ENCODE peak calls at places on chromosome 11, in ten cellular contexts. O is heart right ventricle; P is GM20000; X is activated naive CD8-positive, alpha-beta T cell treated with anti-CD3 and anti-CD28 coated beads, Interleukin-2, amount 50 U/mL, for 24 hours; T is upper lobe of right lung; K is mammary epithelial cell; D is chondrocyte; I is dorsolateral prefrontal cortex; N is neural progenitor cell; Y is activated CD4-positive, alpha-beta T cell treated with anti-CD3 and anti-CD28 coated beads for 36 hours. V is an unnamed sample.
A peak's percentile ranks its signal among the peaks of the same experiment; 100 is the strongest.

GRCh38 chr11:71998649-71999310 is at the start of gene IL18BP:
- DNase-seq in Y (peak; percentile 32), P (peak; percentile 69), O (peak; percentile 46), I (no peak), N (no peak), D (no peak), K (no peak), T (peak; percentile 63), X (no peak), V (no peak)

GRCh38 chr11:86800076-86800955 is at the start of gene PRSS23:
- DNase-seq in N (peak; percentile 92), K (peak; percentile 57), X (peak; percentile 40), P (peak; percentile 52), Y (peak; percentile 58), D (peak; percentile 93), I (peak; percentile 67), O (peak; percentile 52), T (peak; percentile 84), V (peak; percentile 59)

GRCh38 chr11:18527512-18527911 is 770 bp upstream of the TSG101 start:
- DNase-seq in D (no peak), T (no peak), P (peak; percentile 6), N (no peak), Y (no peak), X (no peak), O (no peak), K (peak; percentile 60), I (no peak), V (no peak)

GRCh38 chr11:1202776-1203504 is 19.9 kb upstream of the MUC5B start:
- DNase-seq in N (peak; percentile 83), O (peak; percentile 23), P (peak; percentile 94), K (peak; percentile 20), I (peak; percentile 76), Y (peak; percentile 82), X (peak; percentile 74), T (peak; percentile 77), D (peak; percentile 84), V (peak; percentile 54)

GRCh38 chr11:130062030-130062429 is 7.7 kb upstream of the APLP2 start:
- DNase-seq in I (no peak), P (no peak), O (no peak), T (no peak), Y (no peak), D (no peak), K (no peak), N (no peak), X (no peak), V (no peak)

GRCh38 chr11:61083601-61084147 is 18.6 kb upstream of the CD5 start:
- DNase-seq in D (no peak), P (peak; percentile 43), O (no peak), N (no peak), K (no peak), X (peak; percentile 52), T (no peak), Y (peak; percentile 86), I (no peak), V (no peak)

GRCh38 chr11:27701262-27702105 is 1.2 kb upstream of the BDNF start:
- DNase-seq in K (no peak), P (no peak), D (no peak), I (peak; percentile 50), T (peak; percentile 62), N (peak; percentile 55), X (peak; percentile 11), Y (peak; percentile 36), O (peak; percentile 29), V (no peak)

GRCh38 chr11:65476632-65477270 is 22.1 kb upstream of the MALAT1 start:
- DNase-seq in Y (no peak), O (no peak), I (no peak), N (no peak), T (no peak), K (no peak), P (no peak), X (no peak), D (peak; percentile 41), V (no peak)

V was measured in adrenal gland.